ENCODE peak calls at places on chromosomes 7 and 10, in nine cellular contexts. V is NCI-H2171; F is GOT3; L is fibroblast of pulmonary artery; A is memory B cell; Y is BJ; S is stimulated activated CD8-positive, alpha-beta memory T cell treated with anti-CD3 and anti-CD28 coated beads, Interleukin-15, amount 100 ng/mL, for 24 hours; O is left cardiac atrium; G is epithelial cell of esophagus. Q is an unnamed sample.

GRCh38 chr7:45084336-45084735 is 4.4 kb downstream of the NACAD start:
- DNase-seq in A (no peak), O (no peak), L (no peak), Y (no peak), S (no peak), G (no peak), F (no peak), V (no peak), Q (no peak)

GRCh38 chr10:111784936-111785465 is 398.6 kb downstream of the GPAM start:
- DNase-seq in O (no peak), V (no peak), A (no peak), S (no peak), L (no peak), G (no peak), Y (no peak), F (no peak), Q (no peak)

GRCh38 chr7:40015790-40016296 is 65.8 kb downstream of the CDK13 start:
- DNase-seq in Y (no peak), G (peak; percentile 3), S (no peak), L (peak; percentile 57), O (no peak), V (no peak), F (no peak), A (no peak), Q (peak; percentile 39)

GRCh38 chr10:10785627-10786333 is 231.9 kb upstream of the CELF2 start:
- DNase-seq in Y (no peak), A (no peak), S (no peak), L (peak; percentile 78), G (peak; percentile 57), O (no peak), V (no peak), F (no peak), Q (peak; percentile 69)

GRCh38 chr7:49433794-49434193 is 339.6 kb upstream of the VWC2 start:
- DNase-seq in A (no peak), F (no peak), V (no peak), S (no peak), Y (no peak), L (no peak), O (no peak), G (no peak), Q (no peak)

GRCh38 chr10:130351466-130352290 is 215.5 kb downstream of the GLRX3 start:
- DNase-seq in V (no peak), A (no peak), G (no peak), F (no peak), S (no peak), Y (no peak), O (no peak), L (no peak), Q (no peak)

GRCh38 chr10:131206136-131206995 is 105.2 kb downstream of the TCERG1L start:
- DNase-seq in Y (no peak), F (no peak), S (no peak), V (no peak), L (no peak), G (no peak), O (no peak), A (no peak), Q (no peak)

GRCh38 chr7:28726563-28726962 is 231.6 kb downstream of the TRIL start:
- DNase-seq in O (no peak), L (no peak), Y (no peak), A (no peak), F (no peak), V (no peak), S (no peak), G (no peak), Q (no peak)

GRCh38 chr7:157897686-157898085 is 560.9 kb downstream of the DNAJB6 start:
- DNase-seq in F (no peak), O (no peak), A (no peak), L (no peak), G (no peak), S (no peak), V (no peak), Y (no peak), Q (no peak)

GRCh38 chr7:157580324-157580723 is 243.5 kb downstream of the DNAJB6 start:
- DNase-seq in G (no peak), F (no peak), O (no peak), Y (no peak), V (no peak), A (no peak), L (no peak), S (no peak), Q (no peak)

GRCh38 chr10:79422178-79422892 is 23.1 kb downstream of the ZCCHC24 start:
- DNase-seq in F (no peak), G (no peak), O (peak; percentile 53), A (no peak), V (no peak), Y (peak; percentile 84), L (peak; percentile 92), S (no peak), Q (peak; percentile 97)

GRCh38 chr7:100568176-100568935 is 5.3 kb downstream of the SAP25 start:
- DNase-seq in L (no peak), S (no peak), A (no peak), G (no peak), O (no peak), V (no peak), Y (no peak), F (no peak), Q (no peak)

GRCh38 chr10:19977097-19977521 is 160.9 kb downstream of the PLXDC2 start:
- DNase-seq in V (no peak), G (no peak), A (no peak), F (no peak), O (no peak), Y (no peak), S (no peak), L (no peak), Q (peak; percentile 8)

GRCh38 chr7:130385600-130386066 is 5.3 kb downstream of the CPA1 start:
- DNase-seq in L (no peak), Y (no peak), S (no peak), O (no peak), G (no peak), F (no peak), A (no peak), V (no peak), Q (no peak)

GRCh38 chr7:36010656-36011587 is 142.1 kb upstream of the EEPD1 start:
- DNase-seq in S (no peak), Y (no peak), V (no peak), A (no peak), F (no peak), O (no peak), G (no peak), L (no peak), Q (no peak)

GRCh38 chr7:75762350-75762917 is 9.6 kb downstream of the CCL26 start:
- DNase-seq in A (no peak), V (peak; percentile 48), F (no peak), S (no peak), O (no peak), G (peak; percentile 63), L (peak; percentile 85), Y (peak; percentile 17), Q (peak; percentile 78)

GRCh38 chr10:132793871-132794849 is 8.2 kb upstream of the NKX6-2 start:
- DNase-seq in L (no peak), O (no peak), F (no peak), A (no peak), V (peak; percentile 83), S (no peak), G (no peak), Y (no peak), Q (peak; percentile 15)

GRCh38 chr7:156823441-156823840 is 69.5 kb downstream of the LMBR1 start:
- DNase-seq in L (peak; percentile 38), Y (no peak), V (no peak), O (no peak), G (peak; percentile 80), A (no peak), S (no peak), F (no peak), Q (peak; percentile 45)

GRCh38 chr10:74610299-74610698 is 216.1 kb upstream of the KAT6B start:
- DNase-seq in V (no peak), Y (no peak), A (no peak), L (no peak), O (no peak), G (no peak), F (no peak), S (no peak), Q (no peak)

GRCh38 chr10:71970331-71970730 is 6.1 kb downstream of the CHST3 start:
- DNase-seq in Y (no peak), F (no peak), L (no peak), S (no peak), O (no peak), G (peak; percentile 46), V (no peak), A (no peak), Q (no peak)

GRCh38 chr7:43758029-43758860 is at the start of gene BLVRA:
- DNase-seq in A (peak; percentile 57), L (peak; percentile 42), Y (no peak), V (peak; percentile 53), S (peak; percentile 25), G (peak; percentile 43), F (no peak), O (peak; percentile 74), Q (no peak)

GRCh38 chr10:18880530-18880929 is 168.1 kb upstream of the MALRD1 start:
- DNase-seq in A (no peak), F (no peak), V (no peak), S (no peak), L (no peak), G (no peak), Y (no peak), O (no peak), Q (no peak)

GRCh38 chr10:11875499-11876281 is 52.5 kb downstream of the PROSER2 start:
- DNase-seq in V (no peak), O (peak; percentile 91), A (no peak), F (peak; percentile 45), S (no peak), Y (peak; percentile 85), L (peak; percentile 88), G (peak; percentile 96), Q (peak; percentile 78)

GRCh38 chr10:6583447-6583846 is 3.4 kb upstream of the PRKCQ start:
- DNase-seq in A (no peak), Y (no peak), G (no peak), F (no peak), L (no peak), O (no peak), V (no peak), S (no peak), Q (no peak)